ENCODE peak calls at places on chromosomes 7 and 10, in eight cellular contexts. C, G, M, F, D, A, U and J are unnamed samples.

GRCh38 chr7:106568680-106569499 is 92.1 kb downstream of the CCDC71L start:
- DNase-seq in C (no peak), F (no peak), U (no peak), M (peak; percentile 45), G (no peak), A (no peak), D (peak; percentile 76), J (peak; percentile 77)

GRCh38 chr7:47763063-47763974 is 181.4 kb upstream of the TNS3 start:
- DNase-seq in F (peak; percentile 49), M (no peak), D (peak; percentile 91), U (no peak), G (no peak), A (peak; percentile 49), C (peak; percentile 35), J (no peak)

GRCh38 chr10:27660268-27660667 is 85.4 kb downstream of the MKX start:
- DNase-seq in U (no peak), D (no peak), F (no peak), A (no peak), G (no peak), M (no peak), C (no peak), J (no peak)

GRCh38 chr10:3179174-3179573 is 6.6 kb upstream of the PITRM1 start:
- DNase-seq in F (no peak), G (no peak), U (no peak), C (no peak), A (no peak), D (no peak), M (no peak), J (no peak)

GRCh38 chr10:77105756-77106155 is 531.9 kb downstream of the KCNMA1 start:
- DNase-seq in U (no peak), G (no peak), M (no peak), F (no peak), C (no peak), A (no peak), D (peak; percentile 76), J (no peak)

GRCh38 chr7:27109533-27110162 is 7.2 kb upstream of the HOXA2 start:
- DNase-seq in M (no peak), C (peak; percentile 19), U (no peak), F (no peak), G (no peak), A (no peak), D (no peak), J (no peak)

GRCh38 chr10:101686133-101686925 is 8.6 kb downstream of the FBXW4 start:
- DNase-seq in G (no peak), C (no peak), F (no peak), A (peak; percentile 35), D (no peak), U (no peak), M (no peak), J (no peak)

GRCh38 chr10:13930123-13930522 is 343.4 kb downstream of the PRPF18 start:
- DNase-seq in M (no peak), A (no peak), G (no peak), U (no peak), F (no peak), C (no peak), D (no peak), J (no peak)

GRCh38 chr10:132325969-132326889 is 5.8 kb upstream of the LRRC27 start:
- DNase-seq in A (no peak), D (no peak), G (no peak), M (no peak), C (no peak), F (no peak), U (no peak), J (no peak)

GRCh38 chr10:132321726-132322125 is 10.3 kb upstream of the LRRC27 start:
- DNase-seq in A (no peak), C (no peak), D (no peak), F (no peak), M (no peak), U (peak; percentile 44), G (no peak), J (no peak)

GRCh38 chr10:132320776-132321469 is 11.1 kb upstream of the LRRC27 start:
- DNase-seq in G (no peak), A (no peak), F (no peak), M (no peak), U (peak; percentile 47), D (no peak), C (no peak), J (no peak)

GRCh38 chr10:132319853-132320669 is 11.9 kb upstream of the LRRC27 start:
- DNase-seq in G (peak; percentile 69), D (peak; percentile 81), U (peak; percentile 49), F (no peak), M (no peak), C (no peak), A (peak; percentile 87), J (peak; percentile 57)

GRCh38 chr10:132322621-132323048 is 9.4 kb upstream of the LRRC27 start:
- DNase-seq in G (no peak), D (peak; percentile 67), F (no peak), U (no peak), A (no peak), C (no peak), M (no peak), J (no peak)
- TF ChIP-seq CTCF in G (no peak), D (peak; percentile 23), F (no peak), U (no peak), A (peak; percentile 55), C (no peak), M (no peak), J (peak; percentile 27)

GRCh38 chr10:29806350-29806788 is 171.6 kb upstream of the SVIL start:
- DNase-seq in M (no peak), D (peak; percentile 44), U (no peak), G (no peak), F (no peak), C (no peak), A (no peak), J (no peak)

GRCh38 chr10:29807407-29807806 is 172.6 kb upstream of the SVIL start:
- DNase-seq in F (no peak), D (peak; percentile 85), G (no peak), C (no peak), M (no peak), A (peak; percentile 59), U (no peak), J (no peak)

GRCh38 chr10:29805134-29805691 is 170.4 kb upstream of the SVIL start:
- DNase-seq in C (no peak), F (no peak), D (no peak), M (no peak), A (no peak), G (peak; percentile 89), U (no peak), J (no peak)

GRCh38 chr10:29798876-29799690 is 164.3 kb upstream of the SVIL start:
- DNase-seq in G (no peak), C (no peak), D (no peak), U (no peak), F (no peak), A (no peak), M (no peak), J (no peak)

GRCh38 chr10:29804025-29804852 is 169.5 kb upstream of the SVIL start:
- DNase-seq in U (no peak), M (no peak), F (no peak), G (peak; percentile 83), A (peak; percentile 92), D (peak; percentile 96), C (peak; percentile 75), J (peak; percentile 63)
- H3K4me3 ChIP-seq in U (no peak overlapping the region), M (no peak overlapping the region), F (no peak overlapping the region), G (no peak overlapping the region), A (peak overlapping the region; percentile 20), D (no peak overlapping the region), C (no peak overlapping the region), J (no peak overlapping the region)

GRCh38 chr7:129830949-129831348 is 121.8 kb downstream of the UBE2H start:
- DNase-seq in F (no peak), C (no peak), A (no peak), U (no peak), G (no peak), M (no peak), D (no peak), J (no peak)

GRCh38 chr7:129829677-129830631 is 122.8 kb downstream of the UBE2H start:
- DNase-seq in A (peak; percentile 56), F (peak; percentile 86), C (peak; percentile 60), D (peak; percentile 59), G (peak; percentile 66), M (peak; percentile 83), U (peak; percentile 82), J (no peak)

GRCh38 chr7:129828078-129828762 is 124.5 kb downstream of the UBE2H start:
- DNase-seq in D (no peak), G (no peak), F (no peak), M (no peak), U (no peak), C (no peak), A (no peak), J (no peak)

GRCh38 chr7:129827467-129827990 is 125.2 kb downstream of the UBE2H start:
- DNase-seq in A (no peak), M (no peak), C (no peak), F (no peak), G (no peak), U (no peak), D (no peak), J (no peak)

DNA sequence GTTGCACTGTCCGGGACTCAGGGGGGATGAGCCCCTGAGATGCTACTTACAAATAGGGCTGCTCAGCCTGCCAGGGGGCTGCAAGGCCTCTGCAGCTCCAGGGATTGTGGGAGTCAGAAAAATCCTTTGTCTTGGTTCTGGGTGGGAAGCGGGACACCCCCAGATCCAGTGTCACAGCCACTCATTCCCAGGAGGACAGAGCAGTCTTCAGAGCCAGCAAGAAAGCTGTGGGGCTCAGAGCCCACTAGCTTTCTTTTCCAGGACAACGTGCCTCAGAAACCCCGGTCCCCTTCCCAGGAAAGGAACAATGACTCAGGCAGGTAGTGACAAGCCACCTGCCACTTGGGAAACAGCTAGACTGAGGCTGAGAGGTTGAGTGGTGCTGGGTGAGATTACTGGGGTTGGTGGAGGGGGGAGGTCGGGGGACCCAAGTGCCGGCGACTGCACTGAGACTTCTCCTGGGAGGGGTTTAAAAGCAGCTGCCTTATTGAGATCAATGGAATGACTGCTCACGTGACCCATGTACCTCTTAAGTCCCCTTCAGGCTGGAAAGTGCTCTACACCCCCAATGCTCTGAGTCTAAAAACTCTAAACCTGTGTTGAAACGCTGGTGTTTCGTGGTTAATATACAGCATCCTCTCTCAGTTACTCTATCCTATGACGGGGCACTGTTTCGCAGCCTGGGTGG is 123.6 kb downstream of the UBE2H start:
- DNase-seq in G (no peak), F (no peak), M (no peak), C (no peak), U (no peak), A (no peak), D (no peak), J (no peak)
- TF ChIP-seq CTCF in G (no peak), F (no peak), M (no peak), C (no peak), U (no peak), A (no peak), D (no peak), J (no peak)

GRCh38 chr10:22667093-22667480 is 47.3 kb downstream of the PIP4K2A start:
- DNase-seq in G (no peak), M (no peak), A (no peak), D (no peak), F (no peak), C (no peak), U (no peak), J (no peak)

GRCh38 chr10:22672594-22673392 is 41.6 kb downstream of the PIP4K2A start:
- DNase-seq in C (no peak), U (no peak), F (no peak), A (no peak), D (no peak), M (no peak), G (no peak), J (no peak)

GRCh38 chr10:22666287-22667092 is 47.9 kb downstream of the PIP4K2A start:
- DNase-seq in M (peak; percentile 5), F (no peak), C (no peak), D (no peak), U (no peak), A (peak; percentile 48), G (no peak), J (no peak)

GRCh38 chr10:22670796-22671195 is 43.6 kb downstream of the PIP4K2A start:
- DNase-seq in A (no peak), F (no peak), M (no peak), G (no peak), C (no peak), U (no peak), D (peak; percentile 38), J (no peak)

DNA sequence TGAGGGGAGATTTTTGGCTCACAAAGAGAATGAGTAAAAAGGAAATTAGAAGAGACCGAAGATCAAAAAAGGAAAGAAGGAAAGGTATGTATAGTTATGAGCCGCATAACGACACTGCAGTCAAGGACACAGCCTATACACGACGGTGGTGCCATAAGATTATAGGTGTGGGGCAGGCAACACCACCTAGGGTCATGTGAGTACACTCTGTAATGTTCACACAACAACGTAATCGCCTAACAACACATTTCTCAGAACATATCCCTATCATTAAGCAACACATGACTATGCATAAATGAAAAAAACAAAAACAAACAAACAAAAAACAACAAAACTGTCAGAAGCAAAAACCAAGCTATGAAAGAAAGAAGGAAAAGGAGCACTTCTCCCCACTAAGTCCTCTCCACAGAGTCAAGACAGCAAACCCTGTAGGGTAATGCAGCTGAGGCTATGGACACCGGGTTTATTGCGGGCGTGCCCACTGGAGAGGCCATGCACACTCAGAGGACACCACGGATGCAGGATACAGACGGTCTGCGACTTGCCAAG is 45.1 kb downstream of the PIP4K2A start:
- DNase-seq in D (no peak), U (no peak), C (no peak), F (no peak), A (no peak), G (no peak), M (no peak), J (no peak)
- H3K4me3 ChIP-seq in D (no peak overlapping the region), U (no peak overlapping the region), C (no peak overlapping the region), F (no peak overlapping the region), A (no peak overlapping the region), G (no peak overlapping the region), M (no peak overlapping the region), J (no peak overlapping the region)